ENCODE peak calls at places on chromosomes 4 and X, in five cellular contexts. H is K562, Z is HepG2, L is SK-N-SH, P is GM12878. C is an unnamed sample.

GRCh38 chrX:108267561-108267960 is 170.7 kb downstream of the COL4A6 start:
- DNase-seq in H (no peak), Z (no peak), L (no peak), P (no peak), C (no peak)

GRCh38 chr4:112183252-112183651 is 38.0 kb downstream of the FAM241A start:
- DNase-seq in H (no peak), Z (no peak), L (no peak), P (no peak), C (peak)

GRCh38 chrX:100928660-100929613 is at the start of gene XKRX:
- DNase-seq in H (peak), Z (no peak), L (peak), P (no peak), C (no peak)

GRCh38 chr4:124958812-124959211 is 246.3 kb upstream of the ANKRD50 start:
- DNase-seq in H (no peak), Z (no peak), L (no peak), P (no peak), C (no peak)

GRCh38 chrX:112147206-112147605 is 64.6 kb upstream of the TRPC5 start:
- DNase-seq in H (peak), Z (no peak), L (peak), P (no peak), C (peak)

GRCh38 chr4:126364290-126364978 is 1049.7 kb downstream of the FAT4 start:
- DNase-seq in H (no peak), Z (no peak), L (no peak), P (no peak), C (peak)

GRCh38 chrX:63350551-63350950 is 581 bp downstream of the SPIN4 start:
- DNase-seq in H (peak), Z (peak), L (peak), P (peak), C (no peak)

GRCh38 chr4:147674496-147674895 is 9.5 kb downstream of the PRMT9 start:
- DNase-seq in H (no peak), Z (no peak), L (no peak), P (no peak), C (peak)

GRCh38 chrX:11381464-11381863 is 88.3 kb downstream of the AMELX start:
- DNase-seq in H (peak), Z (peak), L (peak), P (peak), C (peak)

GRCh38 chrX:42934020-42934701 is 156.2 kb upstream of the PPP1R2C start:
- DNase-seq in H (no peak), Z (no peak), L (no peak), P (peak), C (no peak)

GRCh38 chr4:162475221-162475620 is 311.4 kb upstream of the FSTL5 start:
- DNase-seq in H (no peak), Z (no peak), L (no peak), P (no peak), C (no peak)

GRCh38 chr4:168797738-168798375 is 212.2 kb downstream of the CBR4 start:
- DNase-seq in H (no peak), Z (no peak), L (no peak), P (no peak), C (no peak)

GRCh38 chrX:16239211-16239610 is 71.9 kb downstream of the MAGEB17 start:
- DNase-seq in H (no peak), Z (no peak), L (no peak), P (peak), C (peak)

GRCh38 chr4:122865421-122865820 is 38.8 kb downstream of the FGF2 start:
- DNase-seq in H (no peak), Z (no peak), L (no peak), P (no peak), C (peak)

GRCh38 chrX:7586126-7586525 is 256.8 kb upstream of the VCX start:
- DNase-seq in H (peak), Z (peak), L (peak), P (no peak), C (peak)

GRCh38 chrX:1717326-1717725 is 102.5 kb downstream of the ASMT start:
- DNase-seq in H (no peak), Z (no peak), L (no peak), P (no peak), C (no peak)

GRCh38 chr4:4269856-4270255 is 20.1 kb downstream of the LYAR start:
- DNase-seq in H (no peak), Z (no peak), L (no peak), P (no peak), C (no peak)

GRCh38 chrX:49919617-49920016 is 2.8 kb upstream of the CLCN5 start:
- DNase-seq in H (peak), Z (peak), L (peak), P (no peak), C (peak)

GRCh38 chr4:169208516-169208915 is 62.2 kb downstream of the SH3RF1 start:
- DNase-seq in H (no peak), Z (no peak), L (no peak), P (no peak), C (peak)

GRCh38 chr4:7124643-7125442 is 57.0 kb upstream of the GRPEL1 start:
- DNase-seq in H (peak), Z (peak), L (no peak), P (no peak), C (peak)

GRCh38 chrX:43804021-43804420 is 78.2 kb downstream of the MAOB start:
- DNase-seq in H (no peak), Z (no peak), L (no peak), P (no peak), C (no peak)

GRCh38 chr4:128835498-128836222 is 26.2 kb downstream of the JADE1 start:
- DNase-seq in H (no peak), Z (no peak), L (no peak), P (no peak), C (no peak)

GRCh38 chr4:124083706-124084105 is 628.8 kb downstream of the ANKRD50 start:
- DNase-seq in H (no peak), Z (no peak), L (no peak), P (no peak), C (no peak)

GRCh38 chrX:37986893-37987292 is 19.5 kb upstream of the SYTL5 start:
- DNase-seq in H (no peak), Z (peak), L (no peak), P (no peak), C (peak)

GRCh38 chr4:102308032-102308799 is 37.1 kb downstream of the SLC39A8 start:
- DNase-seq in H (no peak), Z (no peak), L (no peak), P (no peak), C (no peak)

GRCh38 chrX:133005038-133005437 is 46.6 kb upstream of the HS6ST2 start:
- DNase-seq in H (peak), Z (peak), L (peak), P (no peak), C (peak)

GRCh38 chr4:73726000-73726399 is 14.4 kb upstream of the CXCL8 start:
- DNase-seq in H (no peak), Z (no peak), L (no peak), P (no peak), C (peak)

GRCh38 chrX:25523574-25523973 is 507.8 kb upstream of the ARX start:
- DNase-seq in H (peak), Z (peak), L (peak), P (no peak), C (peak)

GRCh38 chrX:39508300-39508692 is 589.5 kb downstream of the BCOR start:
- DNase-seq in H (no peak), Z (no peak), L (no peak), P (no peak), C (no peak)

GRCh38 chr4:98828801-98829200 is 100.1 kb downstream of the EIF4E start:
- DNase-seq in H (no peak), Z (peak), L (peak), P (no peak), C (no peak)

GRCh38 chrX:56762707-56763555 is 33.9 kb downstream of the NBDY start:
- DNase-seq in H (no peak), Z (no peak), L (no peak), P (no peak), C (no peak)

GRCh38 chr4:825969-826330 is at the start of gene CPLX1:
- DNase-seq in H (peak), Z (no peak), L (peak), P (no peak), C (no peak)

GRCh38 chr4:136741468-136741867 is 790.8 kb downstream of the PCDH18 start:
- DNase-seq in H (no peak), Z (no peak), L (no peak), P (no peak), C (peak)

DNA sequence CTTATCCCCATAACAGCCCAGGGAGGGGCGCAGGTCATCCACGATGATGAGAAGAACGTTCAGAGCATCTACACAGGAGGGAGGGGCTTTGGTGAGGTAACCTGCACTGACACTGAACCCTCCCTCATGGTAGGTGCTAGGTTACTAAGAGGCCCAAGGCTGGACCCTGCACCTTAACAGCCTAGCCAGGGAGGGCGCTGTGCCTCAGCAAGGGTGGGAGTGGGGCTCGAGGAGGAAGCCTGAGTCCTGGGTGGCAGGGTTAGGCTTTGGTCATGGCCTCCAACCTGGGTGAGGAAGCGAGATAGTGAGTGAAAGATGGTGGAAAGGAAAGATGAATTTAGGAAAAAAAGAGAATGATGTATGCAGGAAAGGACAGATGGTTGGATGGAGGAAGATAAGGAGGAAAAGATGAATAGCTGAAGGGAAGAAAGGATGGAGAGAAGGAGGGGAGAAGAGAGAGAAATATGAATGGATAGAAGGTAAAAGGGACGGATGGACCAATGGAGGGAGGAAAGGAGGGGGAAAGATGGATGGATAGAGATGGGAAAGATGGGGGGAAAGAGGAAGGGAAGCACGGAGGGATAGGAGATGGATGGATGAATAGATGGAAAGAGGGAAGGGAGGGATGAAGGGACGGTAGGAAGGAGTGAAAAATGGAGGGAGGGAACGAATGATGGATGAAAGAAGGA is 736 bp downstream of the IDS start:
- DNase-seq in H (peak), Z (no peak), L (peak), P (no peak), C (no peak)
- TF ChIP-seq MXI1 in H (no peak), Z (no peak), L (no peak), P (no peak), C (no peak)

GRCh38 chr4:89539374-89539773 is 231.8 kb upstream of the GPRIN3 start:
- DNase-seq in H (no peak), Z (no peak), L (no peak), P (no peak), C (peak)

GRCh38 chr4:89539797-89540711 is 232.5 kb upstream of the GPRIN3 start:
- DNase-seq in H (no peak), Z (no peak), L (no peak), P (no peak), C (peak)

GRCh38 chr4:89537281-89537680 is 229.7 kb upstream of the GPRIN3 start:
- DNase-seq in H (no peak), Z (no peak), L (no peak), P (no peak), C (no peak)

GRCh38 chr4:89538171-89538570 is 230.6 kb upstream of the GPRIN3 start:
- DNase-seq in H (no peak), Z (no peak), L (no peak), P (no peak), C (no peak)

DNA sequence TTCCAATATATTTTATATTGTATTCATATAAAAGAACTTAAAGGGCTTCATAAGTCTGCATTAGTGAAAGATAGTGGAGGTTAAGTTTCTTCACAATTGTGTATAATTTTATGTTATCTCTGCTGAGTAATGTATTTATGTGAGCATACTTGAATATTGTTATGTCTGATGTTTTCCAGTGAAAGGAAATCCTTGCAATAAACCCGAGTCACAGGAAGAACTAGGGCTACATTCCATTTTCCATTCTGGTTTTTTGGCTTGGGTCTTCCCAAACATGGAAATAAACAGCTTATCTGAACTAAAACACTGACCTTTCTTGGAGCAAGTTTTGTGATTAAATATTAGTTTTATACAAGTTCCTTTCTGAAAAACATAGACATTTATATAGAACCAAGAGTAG is 231.3 kb upstream of the GPRIN3 start:
- DNase-seq in H (no peak), Z (no peak), L (no peak), P (no peak), C (peak)
- TF ChIP-seq MXI1 in H (no peak), Z (no peak), L (no peak), P (no peak), C (no peak)

DNA sequence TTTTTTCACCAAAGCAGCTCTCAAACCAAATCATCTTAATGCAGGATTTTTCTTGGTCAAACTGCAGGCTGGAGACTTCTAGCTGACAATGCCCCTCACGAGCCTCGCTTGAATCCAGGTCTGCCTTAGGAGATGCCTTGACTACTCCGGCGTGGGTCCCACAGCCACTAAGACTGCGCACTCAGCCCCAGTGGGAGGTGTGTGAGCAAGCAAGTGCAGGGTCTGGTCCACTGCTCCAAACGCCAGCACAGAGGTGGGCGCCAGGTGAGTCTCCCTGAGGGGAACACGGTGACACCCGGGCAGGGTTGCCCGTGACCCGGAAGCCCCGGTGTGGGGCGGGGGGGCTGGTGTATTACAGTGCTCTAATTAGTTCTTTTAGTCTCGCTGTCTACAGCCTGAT is 838.3 kb downstream of the NLGN4X start:
- DNase-seq in H (no peak), Z (no peak), L (no peak), P (no peak), C (no peak)
- TF ChIP-seq MXI1 in H (no peak), Z (no peak), L (no peak), P (no peak), C (no peak)

GRCh38 chr4:185771696-185772390 is 40.2 kb downstream of the SORBS2 start:
- DNase-seq in H (no peak), Z (no peak), L (no peak), P (no peak), C (no peak)
- TF ChIP-seq MXI1 in H (no peak), Z (no peak), L (no peak), P (no peak), C (no peak)

DNA sequence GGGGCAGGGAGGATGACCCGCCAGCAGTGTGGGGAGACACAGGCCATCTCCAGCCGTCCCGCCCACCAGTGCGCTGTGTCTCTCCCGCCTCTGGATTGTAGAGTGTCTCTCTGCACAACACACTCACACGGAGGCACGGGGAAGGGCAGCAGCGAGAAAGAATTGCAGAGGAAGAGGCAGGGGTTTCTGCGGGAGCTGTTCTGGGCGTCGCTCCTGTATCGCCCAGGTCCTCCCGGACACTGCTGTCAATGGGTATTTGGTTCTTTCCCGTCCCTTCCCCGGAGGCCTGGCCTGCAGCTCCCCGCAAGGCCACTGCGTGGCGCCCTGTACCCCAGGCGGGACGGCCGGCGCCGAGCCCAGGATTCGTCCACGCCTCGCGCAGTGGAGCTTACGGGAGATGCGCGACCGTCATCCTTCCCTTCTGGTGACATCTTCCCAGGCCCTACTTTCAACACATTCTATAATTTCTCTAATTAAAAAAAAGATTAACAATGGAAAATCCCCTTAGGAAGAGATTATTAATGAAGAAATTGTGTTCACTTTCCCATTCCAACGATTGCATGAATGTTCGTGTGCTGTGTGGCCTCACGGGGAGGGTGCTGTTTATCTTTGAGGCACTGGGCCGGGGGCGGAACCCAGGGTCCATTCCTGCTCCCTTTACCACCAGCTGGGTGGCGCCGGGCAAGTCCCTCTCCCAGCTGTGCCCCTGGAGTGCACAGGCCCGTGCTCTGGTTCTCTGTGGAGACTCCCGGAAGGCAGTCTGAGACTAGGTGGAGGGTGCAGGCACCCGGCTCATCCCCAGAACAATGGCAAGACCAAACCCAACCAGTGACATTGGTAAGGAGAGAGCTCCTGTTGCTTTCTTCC is 95.7 kb downstream of the CPZ start:
- DNase-seq in H (peak), Z (no peak), L (peak), P (no peak), C (peak)
- TF ChIP-seq MXI1 in H (no peak), Z (no peak), L (no peak), P (no peak), C (no peak)

DNA sequence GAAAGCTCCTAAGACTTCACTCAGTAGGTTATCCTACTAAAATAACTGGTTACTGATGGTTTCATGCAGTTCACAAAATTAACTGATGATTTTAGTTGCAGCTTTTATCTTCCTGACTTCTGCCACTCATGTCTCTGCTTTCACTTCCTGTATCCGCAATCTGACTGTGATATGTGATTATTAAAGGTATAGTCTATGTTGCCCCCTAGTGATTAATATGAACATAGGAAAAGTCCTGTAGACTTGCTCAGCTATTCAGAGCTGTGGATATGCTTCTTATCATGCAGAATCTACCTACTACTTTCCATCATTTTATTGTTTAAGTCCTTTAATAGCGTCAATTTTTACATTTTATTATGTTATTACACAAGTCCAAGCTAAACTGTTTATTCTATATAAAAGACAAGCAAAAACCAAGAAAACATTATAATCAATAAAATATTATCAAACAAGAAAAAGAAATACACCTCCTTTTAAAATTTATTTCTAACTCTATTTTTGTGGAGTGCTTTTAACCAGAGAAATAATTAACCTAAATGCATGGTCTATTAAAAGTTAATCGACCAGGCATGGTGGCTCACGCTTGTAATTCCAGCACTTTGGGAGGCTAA is 40.6 kb upstream of the TLR2 start:
- DNase-seq in H (peak), Z (peak), L (peak), P (peak), C (peak)
- TF ChIP-seq MXI1 in H (no peak), Z (no peak), L (no peak), P (no peak), C (no peak)

GRCh38 chrX:67636532-67636931 is 92.7 kb downstream of the AR start:
- DNase-seq in H (no peak), Z (no peak), L (no peak), P (no peak), C (no peak)

DNA sequence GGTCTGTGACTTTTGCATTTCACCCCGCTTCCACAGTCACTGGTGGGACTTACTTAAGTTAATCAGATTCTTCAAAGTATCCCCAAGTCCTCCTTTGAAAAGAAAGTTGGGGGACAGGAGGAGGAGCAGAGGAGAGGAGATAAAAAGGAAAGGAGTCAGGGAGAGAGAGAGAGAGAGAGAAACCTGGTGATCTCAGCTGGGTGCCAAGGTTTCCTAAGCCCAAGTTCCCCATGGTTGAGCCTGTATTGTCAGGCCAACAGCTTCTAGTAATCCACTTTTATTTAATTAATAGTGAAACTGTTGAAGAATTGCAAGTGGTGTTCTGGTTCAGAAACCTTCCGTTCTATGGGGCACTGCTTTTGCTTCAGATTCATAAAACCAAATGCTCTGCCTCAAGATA is 91.6 kb downstream of the AR start:
- DNase-seq in H (no peak), Z (no peak), L (no peak), P (no peak), C (no peak)
- TF ChIP-seq MXI1 in H (no peak), Z (no peak), L (no peak), P (no peak), C (no peak)

C was measured in IMR-90.